ENCODE peak calls at places on chromosome 19, in eight cellular contexts. One of them, this sample, is unnamed. For H3K4me1, the result is how much of the 10 kb centered on the place peaks cover.

GRCh38 chr19:46052896-46053295 is 12.1 kb upstream of the IGFL4 start:
- DNase-seq in lower lobe of right lung: no peak
- DNase-seq in aorta: no peak
- DNase-seq in effector memory CD4-positive, alpha-beta T cell: no peak
- DNase-seq in BE2C: no peak
- DNase-seq in MM.1S: no peak
- DNase-seq in left lung: no peak
- DNase-seq in cardiac muscle cell: no peak
- DNase-seq in this sample: no peak

GRCh38 chr19:8145969-8146368 is 3.4 kb downstream of the FBN3 start:
- DNase-seq in lower lobe of right lung: no peak
- DNase-seq in aorta: no peak
- DNase-seq in effector memory CD4-positive, alpha-beta T cell: no peak
- DNase-seq in BE2C: no peak
- DNase-seq in MM.1S: peak
- DNase-seq in left lung: peak
- DNase-seq in cardiac muscle cell: no peak
- DNase-seq in this sample: no peak

GRCh38 chr19:39471756-39472536 is 8.7 kb upstream of the TIMM50 start:
- DNase-seq in lower lobe of right lung: no peak
- DNase-seq in aorta: no peak
- DNase-seq in effector memory CD4-positive, alpha-beta T cell: no peak
- DNase-seq in BE2C: no peak
- DNase-seq in MM.1S: no peak
- DNase-seq in left lung: peak
- DNase-seq in cardiac muscle cell: no peak
- DNase-seq in this sample: no peak

GRCh38 chr19:38922482-38922881 is 8.1 kb downstream of the SARS2 start:
- DNase-seq in lower lobe of right lung: no peak
- DNase-seq in aorta: no peak
- DNase-seq in effector memory CD4-positive, alpha-beta T cell: no peak
- DNase-seq in BE2C: no peak
- DNase-seq in MM.1S: no peak
- DNase-seq in left lung: no peak
- DNase-seq in cardiac muscle cell: no peak
- DNase-seq in this sample: no peak

GRCh38 chr19:57668635-57669034 is at the start of gene ZSCAN4:
- DNase-seq in lower lobe of right lung: no peak
- DNase-seq in aorta: no peak
- DNase-seq in effector memory CD4-positive, alpha-beta T cell: no peak
- DNase-seq in BE2C: no peak
- DNase-seq in MM.1S: no peak
- DNase-seq in left lung: no peak
- DNase-seq in cardiac muscle cell: no peak
- DNase-seq in this sample: no peak

GRCh38 chr19:46287585-46287984 is 9.3 kb upstream of the HIF3A start:
- DNase-seq in lower lobe of right lung: no peak
- DNase-seq in aorta: no peak
- DNase-seq in effector memory CD4-positive, alpha-beta T cell: no peak
- DNase-seq in BE2C: no peak
- DNase-seq in MM.1S: no peak
- DNase-seq in left lung: no peak
- DNase-seq in cardiac muscle cell: peak
- DNase-seq in this sample: no peak

GRCh38 chr19:7857727-7858701 is 16.2 kb downstream of the PRR36 start:
- DNase-seq in lower lobe of right lung: no peak
- DNase-seq in aorta: no peak
- DNase-seq in effector memory CD4-positive, alpha-beta T cell: no peak
- DNase-seq in BE2C: no peak
- DNase-seq in MM.1S: no peak
- DNase-seq in left lung: peak
- DNase-seq in cardiac muscle cell: no peak
- DNase-seq in this sample: no peak

GRCh38 chr19:42199440-42200115 is 17.9 kb downstream of the DEDD2 start:
- DNase-seq in lower lobe of right lung: peak
- DNase-seq in aorta: peak
- DNase-seq in effector memory CD4-positive, alpha-beta T cell: peak
- DNase-seq in BE2C: no peak
- DNase-seq in MM.1S: peak
- DNase-seq in left lung: peak
- DNase-seq in cardiac muscle cell: no peak
- DNase-seq in this sample: no peak

GRCh38 chr19:47230122-47230920 is 678 bp downstream of the BBC3 start:
- DNase-seq in lower lobe of right lung: peak
- DNase-seq in aorta: peak
- DNase-seq in effector memory CD4-positive, alpha-beta T cell: peak
- DNase-seq in BE2C: peak
- DNase-seq in MM.1S: peak
- DNase-seq in left lung: peak
- DNase-seq in cardiac muscle cell: peak
- DNase-seq in this sample: peak

GRCh38 chr19:39223703-39224279 is 19.7 kb upstream of the SYCN start:
- DNase-seq in lower lobe of right lung: no peak
- DNase-seq in aorta: no peak
- DNase-seq in effector memory CD4-positive, alpha-beta T cell: no peak
- DNase-seq in BE2C: no peak
- DNase-seq in MM.1S: peak
- DNase-seq in left lung: no peak
- DNase-seq in cardiac muscle cell: peak
- DNase-seq in this sample: no peak

GRCh38 chr19:52518646-52519045 is 8.8 kb upstream of the ZNF808 start:
- DNase-seq in lower lobe of right lung: no peak
- DNase-seq in aorta: no peak
- DNase-seq in effector memory CD4-positive, alpha-beta T cell: no peak
- DNase-seq in BE2C: no peak
- DNase-seq in MM.1S: no peak
- DNase-seq in left lung: no peak
- DNase-seq in cardiac muscle cell: no peak
- DNase-seq in this sample: no peak

GRCh38 chr19:43439183-43440063 is 24.7 kb downstream of the TEX101 start:
- DNase-seq in lower lobe of right lung: no peak
- DNase-seq in aorta: no peak
- DNase-seq in effector memory CD4-positive, alpha-beta T cell: peak
- DNase-seq in BE2C: no peak
- DNase-seq in MM.1S: no peak
- DNase-seq in left lung: no peak
- DNase-seq in cardiac muscle cell: peak
- DNase-seq in this sample: no peak

GRCh38 chr19:29841209-29841558 is 29.4 kb downstream of the CCNE1 start:
- DNase-seq in lower lobe of right lung: no peak
- DNase-seq in aorta: no peak
- DNase-seq in effector memory CD4-positive, alpha-beta T cell: no peak
- DNase-seq in BE2C: no peak
- DNase-seq in MM.1S: no peak
- DNase-seq in left lung: no peak
- DNase-seq in cardiac muscle cell: no peak
- DNase-seq in this sample: no peak

GRCh38 chr19:38658462-38659306 is 11.2 kb downstream of the ACTN4 start:
- DNase-seq in lower lobe of right lung: no peak
- DNase-seq in aorta: no peak
- DNase-seq in effector memory CD4-positive, alpha-beta T cell: no peak
- DNase-seq in BE2C: no peak
- DNase-seq in MM.1S: no peak
- DNase-seq in left lung: no peak
- DNase-seq in cardiac muscle cell: peak
- DNase-seq in this sample: peak

GRCh38 chr19:31500921-31501320 is 151.7 kb upstream of the TSHZ3 start:
- DNase-seq in lower lobe of right lung: no peak
- DNase-seq in aorta: no peak
- DNase-seq in effector memory CD4-positive, alpha-beta T cell: no peak
- DNase-seq in BE2C: no peak
- DNase-seq in MM.1S: no peak
- DNase-seq in left lung: no peak
- DNase-seq in cardiac muscle cell: no peak
- DNase-seq in this sample: no peak

GRCh38 chr19:40807147-40808020 is 8.4 kb downstream of the EGLN2 start:
- DNase-seq in lower lobe of right lung: no peak
- DNase-seq in aorta: no peak
- DNase-seq in effector memory CD4-positive, alpha-beta T cell: no peak
- DNase-seq in BE2C: no peak
- DNase-seq in MM.1S: no peak
- DNase-seq in left lung: peak
- DNase-seq in cardiac muscle cell: no peak
- DNase-seq in this sample: no peak

GRCh38 chr19:38745316-38745715 is 1.0 kb upstream of the CAPN12 start:
- DNase-seq in lower lobe of right lung: peak
- DNase-seq in aorta: no peak
- DNase-seq in effector memory CD4-positive, alpha-beta T cell: no peak
- DNase-seq in BE2C: no peak
- DNase-seq in MM.1S: no peak
- DNase-seq in left lung: no peak
- DNase-seq in cardiac muscle cell: no peak
- DNase-seq in this sample: no peak

GRCh38 chr19:47473336-47473735 is 1.6 kb upstream of the SLC8A2 start:
- DNase-seq in lower lobe of right lung: no peak
- DNase-seq in aorta: no peak
- DNase-seq in effector memory CD4-positive, alpha-beta T cell: no peak
- DNase-seq in BE2C: no peak
- DNase-seq in MM.1S: no peak
- DNase-seq in left lung: peak
- DNase-seq in cardiac muscle cell: no peak
- DNase-seq in this sample: no peak

GRCh38 chr19:4089400-4089908 is 22.8 kb upstream of the ZBTB7A start:
- DNase-seq in lower lobe of right lung: peak
- DNase-seq in aorta: peak
- DNase-seq in effector memory CD4-positive, alpha-beta T cell: peak
- DNase-seq in BE2C: no peak
- DNase-seq in MM.1S: no peak
- DNase-seq in left lung: peak
- DNase-seq in cardiac muscle cell: no peak
- DNase-seq in this sample: no peak

GRCh38 chr19:38655148-38655824 is 7.8 kb downstream of the ACTN4 start:
- DNase-seq in lower lobe of right lung: no peak
- DNase-seq in aorta: no peak
- DNase-seq in effector memory CD4-positive, alpha-beta T cell: no peak
- DNase-seq in BE2C: no peak
- DNase-seq in MM.1S: no peak
- DNase-seq in left lung: no peak
- DNase-seq in cardiac muscle cell: no peak
- DNase-seq in this sample: no peak

GRCh38 chr19:49968279-49968922 is 7.4 kb upstream of the SIGLEC11 start:
- DNase-seq in lower lobe of right lung: peak
- DNase-seq in aorta: peak
- DNase-seq in effector memory CD4-positive, alpha-beta T cell: no peak
- DNase-seq in BE2C: no peak
- DNase-seq in MM.1S: no peak
- DNase-seq in left lung: peak
- DNase-seq in cardiac muscle cell: no peak
- DNase-seq in this sample: no peak

DNA sequence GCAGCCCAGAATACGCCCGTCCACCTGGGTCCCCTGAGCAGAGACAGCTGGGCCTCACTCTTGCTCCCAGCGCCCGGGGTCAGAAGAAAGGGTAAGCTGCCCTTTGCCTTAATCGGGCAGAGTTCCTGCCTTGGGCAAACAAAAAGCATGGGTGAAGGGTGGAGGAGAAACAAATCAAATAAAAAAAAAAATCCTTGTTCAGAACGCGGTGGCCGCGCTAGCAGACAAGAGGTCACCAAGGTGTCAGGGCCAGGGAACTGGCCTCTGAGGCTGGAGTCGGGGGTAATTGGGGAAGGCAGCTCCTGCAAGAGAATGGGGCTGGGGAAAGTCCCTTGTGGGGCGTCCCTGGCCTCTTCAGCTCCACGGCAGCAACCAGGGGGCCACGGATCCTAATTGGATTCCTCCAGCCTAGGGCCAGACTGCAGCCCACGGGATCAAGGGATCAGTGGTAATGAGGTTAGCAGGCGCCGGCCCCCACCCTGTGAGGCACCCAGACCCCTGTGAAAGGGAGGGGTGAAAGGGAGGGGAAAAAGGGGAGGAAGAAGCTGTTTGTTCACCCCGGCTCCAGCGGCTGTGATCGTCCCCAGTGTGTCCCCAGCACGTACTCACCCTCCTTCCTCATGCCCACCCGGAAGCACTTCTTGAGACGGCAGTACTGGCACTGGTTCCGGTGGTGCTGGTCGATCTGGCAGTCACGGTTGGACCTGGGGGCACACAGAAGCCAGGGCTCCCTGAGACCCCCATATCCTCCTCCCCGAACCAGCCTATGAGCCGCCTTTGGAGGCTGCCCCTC is 5.5 kb downstream of the NR2F6 start:
- DNase-seq in lower lobe of right lung: no peak
- DNase-seq in aorta: no peak
- DNase-seq in effector memory CD4-positive, alpha-beta T cell: no peak
- DNase-seq in BE2C: no peak
- DNase-seq in MM.1S: no peak
- DNase-seq in left lung: no peak
- DNase-seq in cardiac muscle cell: no peak
- DNase-seq in this sample: no peak
- H3K4me1 ChIP-seq in lower lobe of right lung: half or more
- H3K4me1 ChIP-seq in aorta: under half
- H3K4me1 ChIP-seq in effector memory CD4-positive, alpha-beta T cell: under half
- H3K4me1 ChIP-seq in BE2C: under half
- H3K4me1 ChIP-seq in MM.1S: under half
- H3K4me1 ChIP-seq in left lung: under half
- H3K4me1 ChIP-seq in cardiac muscle cell: under half
- H3K4me1 ChIP-seq in this sample: under half

GRCh38 chr19:2788237-2788636 is 2.9 kb downstream of the THOP1 start:
- DNase-seq in lower lobe of right lung: no peak
- DNase-seq in aorta: no peak
- DNase-seq in effector memory CD4-positive, alpha-beta T cell: no peak
- DNase-seq in BE2C: no peak
- DNase-seq in MM.1S: no peak
- DNase-seq in left lung: no peak
- DNase-seq in cardiac muscle cell: no peak
- DNase-seq in this sample: no peak
- H3K4me1 ChIP-seq in lower lobe of right lung: under half
- H3K4me1 ChIP-seq in aorta: under half
- H3K4me1 ChIP-seq in effector memory CD4-positive, alpha-beta T cell: under half
- H3K4me1 ChIP-seq in BE2C: under half
- H3K4me1 ChIP-seq in MM.1S: under half
- H3K4me1 ChIP-seq in left lung: under half
- H3K4me1 ChIP-seq in cardiac muscle cell: under half
- H3K4me1 ChIP-seq in this sample: under half

DNA sequence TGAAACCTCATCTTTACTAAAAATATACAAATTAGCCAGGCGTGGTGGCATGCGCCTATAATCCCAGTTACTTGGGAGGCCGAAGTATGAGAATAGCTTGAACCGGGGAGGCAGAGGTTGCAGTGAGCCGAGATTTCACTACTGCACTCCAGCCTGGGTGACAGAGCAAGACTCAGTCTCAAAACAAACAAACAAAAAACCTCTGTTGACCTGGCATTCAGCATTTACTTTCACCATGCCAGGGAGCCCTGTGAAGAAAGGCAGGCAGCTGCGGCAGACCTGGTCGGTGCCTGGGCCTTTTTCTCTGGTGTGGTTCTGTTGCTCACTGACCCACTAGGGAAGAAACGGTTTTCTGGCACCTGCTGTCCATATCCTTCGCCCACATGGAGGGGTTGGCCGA is 49.8 kb downstream of the DNM2 start:
- DNase-seq in lower lobe of right lung: no peak
- DNase-seq in aorta: no peak
- DNase-seq in effector memory CD4-positive, alpha-beta T cell: no peak
- DNase-seq in BE2C: no peak
- DNase-seq in MM.1S: no peak
- DNase-seq in left lung: no peak
- DNase-seq in cardiac muscle cell: no peak
- DNase-seq in this sample: no peak
- H3K4me1 ChIP-seq in lower lobe of right lung: half or more
- H3K4me1 ChIP-seq in aorta: under half
- H3K4me1 ChIP-seq in effector memory CD4-positive, alpha-beta T cell: under half
- H3K4me1 ChIP-seq in BE2C: under half
- H3K4me1 ChIP-seq in MM.1S: under half
- H3K4me1 ChIP-seq in left lung: under half
- H3K4me1 ChIP-seq in cardiac muscle cell: under half
- H3K4me1 ChIP-seq in this sample: under half

GRCh38 chr19:56101746-56102535 is 19.2 kb downstream of the ZNF787 start:
- DNase-seq in lower lobe of right lung: no peak
- DNase-seq in aorta: no peak
- DNase-seq in effector memory CD4-positive, alpha-beta T cell: no peak
- DNase-seq in BE2C: no peak
- DNase-seq in MM.1S: no peak
- DNase-seq in left lung: peak
- DNase-seq in cardiac muscle cell: no peak
- DNase-seq in this sample: no peak
- H3K4me1 ChIP-seq in lower lobe of right lung: under half
- H3K4me1 ChIP-seq in aorta: under half
- H3K4me1 ChIP-seq in effector memory CD4-positive, alpha-beta T cell: under half
- H3K4me1 ChIP-seq in BE2C: under half
- H3K4me1 ChIP-seq in MM.1S: under half
- H3K4me1 ChIP-seq in left lung: under half
- H3K4me1 ChIP-seq in cardiac muscle cell: under half
- H3K4me1 ChIP-seq in this sample: under half

This sample was measured in uterus.